ENCODE peak calls at places on chromosomes 6 and 20, in eight cellular contexts. Y is kidney, T is cardiac fibroblast, M is natural killer cell, E is dorsolateral prefrontal cortex, U is fibroblast of mammary gland, A is HepG2, X is HCT116. N is an unnamed sample.

GRCh38 chr6:110509617-110510231 is 33.3 kb upstream of the SLC22A16 start:
- DNase-seq in Y (no peak), T (peak), M (no peak), E (no peak), U (peak), A (peak), X (peak), N (peak)

GRCh38 chr6:12069891-12070529 is 57.9 kb downstream of the HIVEP1 start:
- DNase-seq in Y (no peak), T (no peak), M (no peak), E (no peak), U (no peak), A (no peak), X (no peak), N (no peak)

GRCh38 chr6:113989675-113990074 is 18.7 kb upstream of the HDAC2 start:
- DNase-seq in Y (no peak), T (no peak), M (no peak), E (no peak), U (no peak), A (no peak), X (no peak), N (no peak)

GRCh38 chr20:58017970-58018530 is 210.4 kb downstream of the ANKRD60 start:
- DNase-seq in Y (no peak), T (no peak), M (no peak), E (no peak), U (no peak), A (no peak), X (no peak), N (no peak)

GRCh38 chr6:43047998-43048397 is 5.7 kb downstream of the CUL7 start:
- DNase-seq in Y (no peak), T (no peak), M (no peak), E (no peak), U (no peak), A (no peak), X (no peak), N (no peak)

GRCh38 chr20:61753196-61753942 is 312.3 kb downstream of the TAF4 start:
- DNase-seq in Y (peak), T (peak), M (no peak), E (no peak), U (peak), A (no peak), X (no peak), N (peak)

GRCh38 chr20:57620274-57620990 is at the start of gene ZBP1:
- DNase-seq in Y (peak), T (no peak), M (peak), E (no peak), U (no peak), A (no peak), X (no peak), N (no peak)

GRCh38 chr6:17877196-17877889 is 110.1 kb downstream of the KIF13A start:
- DNase-seq in Y (no peak), T (peak), M (no peak), E (no peak), U (peak), A (no peak), X (no peak), N (peak)

GRCh38 chr6:152164957-152165356 is 357.5 kb downstream of the ESR1 start:
- DNase-seq in Y (no peak), T (no peak), M (no peak), E (no peak), U (no peak), A (no peak), X (no peak), N (no peak)

GRCh38 chr6:4840169-4840568 is 64.0 kb downstream of the CDYL start:
- DNase-seq in Y (no peak), T (no peak), M (no peak), E (no peak), U (no peak), A (no peak), X (no peak), N (no peak)

GRCh38 chr6:75275067-75275466 is 9.5 kb downstream of the TMEM30A start:
- DNase-seq in Y (no peak), T (peak), M (no peak), E (no peak), U (peak), A (peak), X (no peak), N (peak)

DNA sequence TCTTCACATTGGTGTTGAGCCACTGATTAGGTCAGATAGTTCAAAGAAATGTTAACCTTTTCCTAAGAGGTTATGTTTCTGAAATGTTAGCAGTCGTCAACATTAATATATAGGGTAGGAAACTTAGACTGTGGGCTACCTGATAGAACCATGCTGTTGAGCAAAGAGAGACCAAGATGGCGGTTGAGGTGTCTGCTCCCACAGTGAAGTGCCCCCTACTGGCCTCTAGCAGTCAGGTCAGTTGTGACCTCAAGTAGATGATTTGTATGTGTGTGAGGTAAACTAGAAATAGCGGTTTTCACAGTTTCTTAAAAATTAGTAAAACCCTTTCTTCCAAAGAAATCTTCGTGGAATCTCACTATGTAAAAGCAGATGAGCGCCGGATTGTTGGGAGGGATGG is 40.3 kb downstream of the MTHFD1L start:
- DNase-seq in Y (no peak), T (peak), M (no peak), E (no peak), U (no peak), A (no peak), X (no peak), N (no peak)
- TF ChIP-seq CTCF in Y (no peak), T (peak), M (no peak), E (no peak), U (peak), A (peak), X (peak), N (peak)

GRCh38 chr6:139375239-139376053 is 998 bp upstream of the CITED2 start:
- DNase-seq in Y (peak), T (peak), M (peak), E (peak), U (peak), A (peak), X (peak), N (peak)
- TF ChIP-seq CTCF in Y (no peak), T (no peak), M (no peak), E (no peak), U (peak), A (peak), X (no peak), N (peak)

DNA sequence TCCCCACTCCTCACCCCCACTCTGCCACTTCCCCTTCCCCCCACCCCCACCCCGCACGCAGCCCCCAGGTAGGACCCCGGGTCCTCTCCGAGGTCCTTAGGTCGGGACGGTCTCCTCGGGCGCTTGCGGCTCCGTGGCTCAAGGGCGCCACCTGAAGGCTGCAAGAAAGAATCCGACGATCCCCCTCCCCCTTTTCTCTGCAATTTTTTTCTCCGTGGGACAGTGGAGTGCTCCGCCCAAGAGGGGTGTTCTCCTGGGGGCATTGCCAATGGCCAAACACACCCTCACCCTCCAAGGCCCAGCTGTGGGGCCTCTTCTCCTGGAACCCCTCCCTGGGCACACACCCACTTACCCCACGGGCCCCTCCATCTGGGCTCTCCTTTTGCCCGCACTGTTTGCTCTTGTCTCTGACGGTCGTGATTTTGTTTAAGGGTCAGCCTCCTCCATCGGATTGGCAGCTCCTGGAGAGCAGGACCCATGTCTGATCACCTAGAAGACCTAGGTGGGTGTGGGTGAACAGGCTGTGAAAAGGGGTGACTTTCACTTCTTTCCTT is 1.1 kb upstream of the TMEM74B start:
- DNase-seq in Y (no peak), T (peak), M (peak), E (no peak), U (peak), A (peak), X (peak), N (peak)
- TF ChIP-seq CTCF in Y (peak), T (peak), M (peak), E (peak), U (peak), A (peak), X (peak), N (peak)

DNA sequence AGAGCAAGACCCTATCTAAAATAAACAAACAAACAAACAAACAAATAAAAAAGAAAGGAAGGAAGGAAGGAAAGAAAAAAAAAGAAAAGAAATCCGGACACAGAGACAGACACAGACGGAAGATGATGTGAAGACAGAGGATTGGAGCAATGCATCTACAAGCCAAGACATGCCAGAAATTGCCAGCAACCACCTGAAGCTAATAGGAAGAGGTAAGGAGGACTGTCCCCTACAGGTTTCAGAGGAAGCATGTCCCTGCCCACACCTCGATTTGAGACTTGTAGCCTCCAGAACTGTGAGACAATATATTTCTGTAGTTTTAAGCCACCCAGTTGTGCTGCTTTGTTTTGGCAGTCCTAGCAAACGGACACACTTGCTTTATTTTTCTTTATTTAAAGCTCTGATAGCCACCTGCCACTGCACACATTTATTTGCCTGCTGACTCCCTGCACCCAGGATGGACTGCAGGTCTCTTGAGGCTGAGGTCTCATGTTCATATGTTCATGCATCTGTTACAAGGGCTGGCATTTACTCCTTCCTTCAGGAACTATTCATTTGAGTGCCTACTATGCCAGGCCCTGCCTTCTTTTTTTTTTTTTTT is 20.7 kb upstream of the ZMYND8 start:
- DNase-seq in Y (no peak), T (no peak), M (no peak), E (no peak), U (no peak), A (no peak), X (no peak), N (peak)
- TF ChIP-seq CTCF in Y (no peak), T (no peak), M (no peak), E (no peak), U (no peak), A (no peak), X (no peak), N (peak)

GRCh38 chr6:164039954-164040375 is 625.4 kb downstream of the QKI start:
- DNase-seq in Y (peak), T (peak), M (no peak), E (no peak), U (peak), A (no peak), X (no peak), N (no peak)

GRCh38 chr6:164040994-164041393 is 626.5 kb downstream of the QKI start:
- DNase-seq in Y (no peak), T (no peak), M (no peak), E (no peak), U (no peak), A (no peak), X (no peak), N (no peak)

GRCh38 chr6:164035912-164036485 is 621.5 kb downstream of the QKI start:
- DNase-seq in Y (no peak), T (no peak), M (no peak), E (no peak), U (no peak), A (no peak), X (no peak), N (no peak)

GRCh38 chr6:164034602-164035140 is 620.2 kb downstream of the QKI start:
- DNase-seq in Y (no peak), T (no peak), M (no peak), E (no peak), U (no peak), A (no peak), X (no peak), N (no peak)

GRCh38 chr6:164037165-164037564 is 622.6 kb downstream of the QKI start:
- DNase-seq in Y (no peak), T (no peak), M (no peak), E (no peak), U (no peak), A (no peak), X (no peak), N (no peak)
- TF ChIP-seq CTCF in Y (no peak), T (no peak), M (no peak), E (no peak), U (no peak), A (no peak), X (no peak), N (no peak)

GRCh38 chr6:29685718-29686326 is 4.9 kb upstream of the ZFP57 start:
- DNase-seq in Y (no peak), T (peak), M (no peak), E (no peak), U (no peak), A (no peak), X (no peak), N (peak)
- TF ChIP-seq CTCF in Y (no peak), T (peak), M (no peak), E (peak), U (no peak), A (peak), X (no peak), N (no peak)

GRCh38 chr20:32672982-32673727 is 586 bp downstream of the C20orf203 start:
- DNase-seq in Y (no peak), T (no peak), M (peak), E (no peak), U (no peak), A (no peak), X (no peak), N (no peak)
- TF ChIP-seq CTCF in Y (no peak), T (no peak), M (no peak), E (no peak), U (no peak), A (peak), X (no peak), N (no peak)